ENCODE peak calls at places on chromosomes 12 and 14, in ten cellular contexts. T is brain microvascular endothelial cell; O is T-helper 1 cell; P is stimulated activated CD8-positive, alpha-beta memory T cell treated with anti-CD3 and anti-CD28 coated beads, Interleukin-15, amount 100 ng/mL, for 24 hours; D is ACHN; S is left cardiac atrium; G is mammary epithelial cell; W is posterior cingulate gyrus; K is suprapubic skin; C is mesendoderm. B is an unnamed sample.

GRCh38 chr12:70543444-70543843 is 93.8 kb downstream of the PTPRB start:
- DNase-seq in O (no peak), D (peak), C (peak), G (peak), K (no peak), W (no peak), T (peak), S (no peak), P (no peak), B (no peak)

GRCh38 chr12:99435095-99435791 is 212.3 kb upstream of the GARIN6 start:
- DNase-seq in T (no peak), P (no peak), O (no peak), C (peak), G (no peak), D (no peak), S (no peak), K (no peak), W (no peak), B (no peak)

GRCh38 chr14:49882826-49883694 is 9.8 kb upstream of the ARF6 start:
- DNase-seq in D (no peak), S (no peak), T (peak), W (no peak), P (no peak), G (peak), C (no peak), O (no peak), K (no peak), B (no peak)

GRCh38 chr12:6044082-6044481 is 80.4 kb downstream of the VWF start:
- DNase-seq in D (no peak), T (no peak), G (peak), K (no peak), P (no peak), S (no peak), C (no peak), O (no peak), W (no peak), B (no peak)

GRCh38 chr12:90199008-90199407 is 490.4 kb upstream of the ATP2B1 start:
- DNase-seq in S (no peak), K (no peak), O (no peak), G (no peak), T (no peak), D (no peak), W (no peak), C (no peak), P (no peak), B (no peak)

GRCh38 chr12:81468206-81468605 is 290.9 kb downstream of the PPFIA2 start:
- DNase-seq in O (no peak), K (no peak), D (no peak), P (no peak), S (no peak), W (no peak), T (peak), G (peak), C (no peak), B (no peak)

GRCh38 chr12:89861086-89861485 is 152.4 kb upstream of the ATP2B1 start:
- DNase-seq in W (no peak), P (no peak), G (peak), S (no peak), D (no peak), T (no peak), C (no peak), O (no peak), K (no peak), B (no peak)

GRCh38 chr14:81927069-81927468 is 393.4 kb upstream of the SEL1L start:
- DNase-seq in P (no peak), G (no peak), T (no peak), W (no peak), O (no peak), C (peak), S (no peak), D (no peak), K (no peak), B (no peak)

GRCh38 chr14:91207008-91207407 is 37.5 kb downstream of the GPR68 start:
- DNase-seq in P (no peak), D (no peak), T (no peak), W (no peak), G (no peak), S (no peak), K (no peak), O (no peak), C (peak), B (no peak)

GRCh38 chr12:5072326-5072725 is 28.6 kb downstream of the KCNA5 start:
- DNase-seq in C (no peak), G (no peak), T (no peak), P (no peak), S (no peak), O (no peak), K (no peak), W (no peak), D (no peak), B (no peak)

GRCh38 chr14:88750945-88751344 is 41.8 kb downstream of the EML5 start:
- DNase-seq in W (no peak), G (no peak), D (no peak), S (no peak), T (no peak), P (no peak), O (no peak), C (no peak), K (no peak), B (no peak)

GRCh38 chr12:91507754-91508153 is 325.1 kb upstream of the DCN start:
- DNase-seq in S (no peak), C (no peak), W (no peak), G (no peak), O (no peak), D (no peak), T (peak), K (no peak), P (no peak), B (no peak)

GRCh38 chr12:79155703-79156102 is 291.1 kb downstream of the SYT1 start:
- DNase-seq in G (peak), C (no peak), P (no peak), O (no peak), D (no peak), K (no peak), W (no peak), S (no peak), T (no peak), B (no peak)

GRCh38 chr12:76123301-76124212 is 39.1 kb upstream of the NAP1L1 start:
- DNase-seq in T (no peak), S (no peak), O (no peak), G (peak), K (no peak), P (no peak), D (no peak), W (no peak), C (no peak), B (no peak)

GRCh38 chr12:13428538-13429265 is 232.2 kb downstream of the EMP1 start:
- DNase-seq in C (no peak), P (no peak), T (no peak), K (no peak), S (no peak), W (no peak), O (no peak), D (no peak), G (no peak), B (no peak)

GRCh38 chr14:91998667-91999570 is 40.9 kb downstream of the TRIP11 start:
- DNase-seq in C (no peak), K (no peak), T (no peak), P (no peak), D (no peak), O (no peak), W (no peak), S (no peak), G (no peak), B (no peak)

GRCh38 chr14:58807271-58807670 is 169.5 kb downstream of the DACT1 start:
- DNase-seq in P (no peak), W (no peak), C (no peak), D (no peak), T (no peak), K (no peak), O (no peak), G (no peak), S (no peak), B (no peak)

GRCh38 chr14:103418508-103418818 is 33.2 kb downstream of the MARK3 start:
- DNase-seq in O (no peak), C (peak), T (peak), K (no peak), W (no peak), G (peak), P (no peak), S (no peak), D (no peak), B (no peak)

GRCh38 chr14:31268216-31268615 is 60.6 kb upstream of the HECTD1 start:
- DNase-seq in D (no peak), P (no peak), C (no peak), G (no peak), W (no peak), K (no peak), S (no peak), O (no peak), T (no peak), B (no peak)

B was measured in lower lobe of right lung.